ENCODE peak calls at places on chromosomes 4 and X, in nine cellular contexts. One of them, this sample, is unnamed.

GRCh38 chr4:156102411-156102810 is 148.7 kb upstream of the CTSO start:
- DNase-seq in cardiac muscle cell: no peak
- DNase-seq in right cardiac atrium: no peak
- DNase-seq in D721Med: no peak
- DNase-seq in T-helper 1 cell: no peak
- DNase-seq in AG08396: no peak
- DNase-seq in activated effector memory CD4-positive, alpha-beta T cell treated with anti-CD3 and anti-CD28 coated beads, Interleukin-2, amount 50 U/mL, for 16 hours: no peak
- DNase-seq in stimulated activated CD8-positive, alpha-beta memory T cell treated with anti-CD3 and anti-CD28 coated beads, Interleukin-4, amount 100 ng/mL, for 1 hour: no peak
- DNase-seq in naive thymus-derived CD8-positive, alpha-beta T cell: no peak
- DNase-seq in this sample: no peak

GRCh38 chrX:118503260-118504041 is 7.8 kb downstream of the DOCK11 start:
- DNase-seq in cardiac muscle cell: no peak
- DNase-seq in right cardiac atrium: no peak
- DNase-seq in D721Med: no peak
- DNase-seq in T-helper 1 cell: no peak
- DNase-seq in AG08396: no peak
- DNase-seq in activated effector memory CD4-positive, alpha-beta T cell treated with anti-CD3 and anti-CD28 coated beads, Interleukin-2, amount 50 U/mL, for 16 hours: no peak
- DNase-seq in stimulated activated CD8-positive, alpha-beta memory T cell treated with anti-CD3 and anti-CD28 coated beads, Interleukin-4, amount 100 ng/mL, for 1 hour: no peak
- DNase-seq in naive thymus-derived CD8-positive, alpha-beta T cell: no peak
- DNase-seq in this sample: no peak

GRCh38 chr4:107989162-107989536 is 540 bp upstream of the HADH start:
- DNase-seq in cardiac muscle cell: no peak
- DNase-seq in right cardiac atrium: no peak
- DNase-seq in D721Med: no peak
- DNase-seq in T-helper 1 cell: no peak
- DNase-seq in AG08396: no peak
- DNase-seq in activated effector memory CD4-positive, alpha-beta T cell treated with anti-CD3 and anti-CD28 coated beads, Interleukin-2, amount 50 U/mL, for 16 hours: no peak
- DNase-seq in stimulated activated CD8-positive, alpha-beta memory T cell treated with anti-CD3 and anti-CD28 coated beads, Interleukin-4, amount 100 ng/mL, for 1 hour: no peak
- DNase-seq in naive thymus-derived CD8-positive, alpha-beta T cell: no peak
- DNase-seq in this sample: peak; percentile 64

GRCh38 chr4:6354119-6354518 is 84.5 kb downstream of the WFS1 start:
- DNase-seq in cardiac muscle cell: no peak
- DNase-seq in right cardiac atrium: no peak
- DNase-seq in D721Med: no peak
- DNase-seq in T-helper 1 cell: no peak
- DNase-seq in AG08396: no peak
- DNase-seq in activated effector memory CD4-positive, alpha-beta T cell treated with anti-CD3 and anti-CD28 coated beads, Interleukin-2, amount 50 U/mL, for 16 hours: no peak
- DNase-seq in stimulated activated CD8-positive, alpha-beta memory T cell treated with anti-CD3 and anti-CD28 coated beads, Interleukin-4, amount 100 ng/mL, for 1 hour: no peak
- DNase-seq in naive thymus-derived CD8-positive, alpha-beta T cell: no peak
- DNase-seq in this sample: no peak

GRCh38 chrX:144730486-144730885 is 516.8 kb upstream of the SPANXN1 start:
- DNase-seq in cardiac muscle cell: no peak
- DNase-seq in right cardiac atrium: no peak
- DNase-seq in D721Med: no peak
- DNase-seq in T-helper 1 cell: no peak
- DNase-seq in AG08396: no peak
- DNase-seq in activated effector memory CD4-positive, alpha-beta T cell treated with anti-CD3 and anti-CD28 coated beads, Interleukin-2, amount 50 U/mL, for 16 hours: no peak
- DNase-seq in stimulated activated CD8-positive, alpha-beta memory T cell treated with anti-CD3 and anti-CD28 coated beads, Interleukin-4, amount 100 ng/mL, for 1 hour: no peak
- DNase-seq in naive thymus-derived CD8-positive, alpha-beta T cell: no peak
- DNase-seq in this sample: peak; percentile 16

GRCh38 chr4:55303818-55304217 is 42.2 kb upstream of the SRD5A3 start:
- DNase-seq in cardiac muscle cell: no peak
- DNase-seq in right cardiac atrium: no peak
- DNase-seq in D721Med: no peak
- DNase-seq in T-helper 1 cell: no peak
- DNase-seq in AG08396: peak; percentile 31
- DNase-seq in activated effector memory CD4-positive, alpha-beta T cell treated with anti-CD3 and anti-CD28 coated beads, Interleukin-2, amount 50 U/mL, for 16 hours: no peak
- DNase-seq in stimulated activated CD8-positive, alpha-beta memory T cell treated with anti-CD3 and anti-CD28 coated beads, Interleukin-4, amount 100 ng/mL, for 1 hour: no peak
- DNase-seq in naive thymus-derived CD8-positive, alpha-beta T cell: no peak
- DNase-seq in this sample: peak; percentile 10

GRCh38 chr4:103499094-103499493 is 220.7 kb downstream of the TACR3 start:
- DNase-seq in cardiac muscle cell: no peak
- DNase-seq in right cardiac atrium: no peak
- DNase-seq in D721Med: no peak
- DNase-seq in T-helper 1 cell: no peak
- DNase-seq in AG08396: no peak
- DNase-seq in activated effector memory CD4-positive, alpha-beta T cell treated with anti-CD3 and anti-CD28 coated beads, Interleukin-2, amount 50 U/mL, for 16 hours: no peak
- DNase-seq in stimulated activated CD8-positive, alpha-beta memory T cell treated with anti-CD3 and anti-CD28 coated beads, Interleukin-4, amount 100 ng/mL, for 1 hour: no peak
- DNase-seq in naive thymus-derived CD8-positive, alpha-beta T cell: no peak
- DNase-seq in this sample: no peak

GRCh38 chrX:31546130-31546529 is 474.3 kb upstream of the FTHL17 start:
- DNase-seq in cardiac muscle cell: no peak
- DNase-seq in right cardiac atrium: no peak
- DNase-seq in D721Med: no peak
- DNase-seq in T-helper 1 cell: no peak
- DNase-seq in AG08396: peak; percentile 32
- DNase-seq in activated effector memory CD4-positive, alpha-beta T cell treated with anti-CD3 and anti-CD28 coated beads, Interleukin-2, amount 50 U/mL, for 16 hours: no peak
- DNase-seq in stimulated activated CD8-positive, alpha-beta memory T cell treated with anti-CD3 and anti-CD28 coated beads, Interleukin-4, amount 100 ng/mL, for 1 hour: no peak
- DNase-seq in naive thymus-derived CD8-positive, alpha-beta T cell: no peak
- DNase-seq in this sample: no peak

GRCh38 chr4:12122316-12122715 is 693.6 kb upstream of the HS3ST1 start:
- DNase-seq in cardiac muscle cell: no peak
- DNase-seq in right cardiac atrium: no peak
- DNase-seq in D721Med: no peak
- DNase-seq in T-helper 1 cell: no peak
- DNase-seq in AG08396: no peak
- DNase-seq in activated effector memory CD4-positive, alpha-beta T cell treated with anti-CD3 and anti-CD28 coated beads, Interleukin-2, amount 50 U/mL, for 16 hours: no peak
- DNase-seq in stimulated activated CD8-positive, alpha-beta memory T cell treated with anti-CD3 and anti-CD28 coated beads, Interleukin-4, amount 100 ng/mL, for 1 hour: no peak
- DNase-seq in naive thymus-derived CD8-positive, alpha-beta T cell: no peak
- DNase-seq in this sample: no peak

GRCh38 chr4:86557526-86557925 is 36.6 kb upstream of the PTPN13 start:
- DNase-seq in cardiac muscle cell: no peak
- DNase-seq in right cardiac atrium: no peak
- DNase-seq in D721Med: no peak
- DNase-seq in T-helper 1 cell: no peak
- DNase-seq in AG08396: no peak
- DNase-seq in activated effector memory CD4-positive, alpha-beta T cell treated with anti-CD3 and anti-CD28 coated beads, Interleukin-2, amount 50 U/mL, for 16 hours: no peak
- DNase-seq in stimulated activated CD8-positive, alpha-beta memory T cell treated with anti-CD3 and anti-CD28 coated beads, Interleukin-4, amount 100 ng/mL, for 1 hour: no peak
- DNase-seq in naive thymus-derived CD8-positive, alpha-beta T cell: no peak
- DNase-seq in this sample: no peak

GRCh38 chr4:15436515-15436914 is 8.7 kb downstream of the C1QTNF7 start:
- DNase-seq in cardiac muscle cell: no peak
- DNase-seq in right cardiac atrium: no peak
- DNase-seq in D721Med: no peak
- DNase-seq in T-helper 1 cell: no peak
- DNase-seq in AG08396: no peak
- DNase-seq in activated effector memory CD4-positive, alpha-beta T cell treated with anti-CD3 and anti-CD28 coated beads, Interleukin-2, amount 50 U/mL, for 16 hours: no peak
- DNase-seq in stimulated activated CD8-positive, alpha-beta memory T cell treated with anti-CD3 and anti-CD28 coated beads, Interleukin-4, amount 100 ng/mL, for 1 hour: no peak
- DNase-seq in naive thymus-derived CD8-positive, alpha-beta T cell: no peak
- DNase-seq in this sample: no peak

GRCh38 chr4:90318208-90318607 is 191.0 kb downstream of the CCSER1 start:
- DNase-seq in cardiac muscle cell: no peak
- DNase-seq in right cardiac atrium: no peak
- DNase-seq in D721Med: no peak
- DNase-seq in T-helper 1 cell: no peak
- DNase-seq in AG08396: peak; percentile 20
- DNase-seq in activated effector memory CD4-positive, alpha-beta T cell treated with anti-CD3 and anti-CD28 coated beads, Interleukin-2, amount 50 U/mL, for 16 hours: no peak
- DNase-seq in stimulated activated CD8-positive, alpha-beta memory T cell treated with anti-CD3 and anti-CD28 coated beads, Interleukin-4, amount 100 ng/mL, for 1 hour: no peak
- DNase-seq in naive thymus-derived CD8-positive, alpha-beta T cell: no peak
- DNase-seq in this sample: no peak